ENCODE peak calls at places on chromosomes 16 and 17, in ten cellular contexts. O is adrenal gland; E is caudate nucleus; Q is testis; V is prostate gland; K is cardiac muscle cell; M is GM03348; T is T-helper 1 cell; U is stimulated activated CD8-positive, alpha-beta memory T cell treated with anti-CD3 and anti-CD28 coated beads, Interleukin-12 subunit alpha, Interleukin-12 subunit beta, amount 100 ng/mL, for 4 hours; H is left cardiac atrium. F is an unnamed sample.

GRCh38 chr16:794853-795466 is 5.6 kb downstream of the GNG13 start:
- DNase-seq in O (no peak), E (no peak), Q (no peak), V (no peak), K (no peak), M (no peak), T (no peak), U (no peak), H (no peak), F (no peak)

GRCh38 chr16:87822571-87822970 is 46.7 kb downstream of the SLC7A5 start:
- DNase-seq in O (no peak), E (no peak), Q (no peak), V (no peak), K (peak; percentile 74), M (no peak), T (no peak), U (no peak), H (no peak), F (no peak)

GRCh38 chr17:72811976-72812687 is 280.4 kb downstream of the SLC39A11 start:
- DNase-seq in O (no peak), E (no peak), Q (no peak), V (no peak), K (no peak), M (no peak), T (no peak), U (no peak), H (no peak), F (no peak)

GRCh38 chr16:23823475-23824407 is 12.0 kb upstream of the PRKCB start:
- DNase-seq in O (no peak), E (no peak), Q (no peak), V (no peak), K (no peak), M (no peak), T (no peak), U (no peak), H (no peak), F (no peak)

GRCh38 chr17:60231234-60231633 is 81.5 kb downstream of the CA4 start:
- DNase-seq in O (no peak), E (no peak), Q (no peak), V (no peak), K (peak; percentile 7), M (peak; percentile 37), T (no peak), U (no peak), H (no peak), F (no peak)

GRCh38 chr17:29857823-29858222 is 72.2 kb downstream of the SSH2 start:
- DNase-seq in O (no peak), E (no peak), Q (no peak), V (no peak), K (no peak), M (no peak), T (no peak), U (no peak), H (no peak), F (no peak)

GRCh38 chr16:85390511-85391174 is 222.5 kb upstream of the GSE1 start:
- DNase-seq in O (peak; percentile 97), E (no peak), Q (peak; percentile 91), V (peak; percentile 91), K (no peak), M (peak; percentile 86), T (no peak), U (no peak), H (peak; percentile 92), F (no peak)

GRCh38 chr17:41917957-41918391 is 777 bp downstream of the ACLY start:
- DNase-seq in O (peak; percentile 52), E (no peak), Q (peak; percentile 57), V (peak; percentile 44), K (peak; percentile 66), M (peak; percentile 77), T (no peak), U (peak; percentile 17), H (peak; percentile 78), F (peak; percentile 27)

F was measured in T follicular helper cell.